ENCODE peak calls at places on chromosomes 11 and 22, in seven cellular contexts. C is testis; X is AG09319; Q is EL; K is Right ventricle myocardium superior; T is activated effector memory CD4-positive, alpha-beta T cell treated with anti-CD3 and anti-CD28 coated beads, Interleukin-2, amount 50 U/mL, for 16 hours; N is NAMALWA. Z is an unnamed sample.

GRCh38 chr11:110763249-110764011 is 51.2 kb upstream of the ARHGAP20 start:
- DNase-seq in K (no peak), N (no peak), X (peak), C (peak), T (no peak), Q (peak), Z (no peak)

GRCh38 chr11:35302388-35302787 is 117.0 kb downstream of the SLC1A2 start:
- DNase-seq in T (no peak), K (no peak), C (no peak), Q (peak), X (no peak), N (no peak), Z (no peak)

GRCh38 chr22:34878996-34879395 is 187.0 kb upstream of the ISX start:
- DNase-seq in Q (peak), T (no peak), C (no peak), N (no peak), X (no peak), K (no peak), Z (no peak)

GRCh38 chr22:31561238-31561887 is 65.0 kb downstream of the SFI1 start:
- DNase-seq in C (peak), X (peak), T (peak), Q (peak), K (peak), N (peak), Z (peak)

GRCh38 chr11:131703311-131703710 is 332.9 kb downstream of the NTM start:
- DNase-seq in N (no peak), K (no peak), Q (no peak), X (no peak), T (no peak), C (no peak), Z (no peak)

GRCh38 chr11:93123351-93123898 is 74.4 kb downstream of the SLC36A4 start:
- DNase-seq in K (peak), T (no peak), C (peak), X (no peak), Q (no peak), N (no peak), Z (no peak)

GRCh38 chr22:32801436-32802290 is at the start of gene TIMP3:
- DNase-seq in N (no peak), T (no peak), Q (peak), C (peak), X (peak), K (peak), Z (no peak)

GRCh38 chr22:48835857-48836672 is 991.6 kb downstream of the BRD1 start:
- DNase-seq in Q (no peak), C (no peak), X (no peak), N (no peak), K (no peak), T (no peak), Z (no peak)